ENCODE peak calls at places on chromosomes 11 and 22, in four cellular contexts. R, I, W and M are unnamed samples.

GRCh38 chr11:77873345-77873744 is 52.4 kb downstream of the AAMDC start:
- DNase-seq in I (no peak), W (no peak), R (no peak), M (no peak)

GRCh38 chr11:4641501-4641900 is 2.3 kb upstream of the OR51E1 start:
- DNase-seq in R (no peak), W (no peak), I (no peak), M (no peak)

GRCh38 chr11:6377902-6378694 is 12.2 kb upstream of the SMPD1 start:
- DNase-seq in R (no peak), I (no peak), W (no peak), M (no peak)

GRCh38 chr11:68406318-68407313 is 53.9 kb upstream of the PPP6R3 start:
- DNase-seq in R (no peak), I (no peak), W (no peak), M (peak; percentile 37)

GRCh38 chr22:37400719-37401118 is 26.6 kb downstream of the ELFN2 start:
- DNase-seq in R (no peak), W (no peak), I (no peak), M (no peak)

GRCh38 chr11:33734441-33735165 is 1.6 kb downstream of the CD59 start:
- DNase-seq in I (no peak), W (no peak), R (no peak), M (no peak)

GRCh38 chr11:13859986-13860385 is 102.5 kb upstream of the SPON1 start:
- DNase-seq in I (no peak), R (no peak), W (no peak), M (no peak)

GRCh38 chr11:117423046-117423575 is 95.5 kb downstream of the CEP164 start:
- DNase-seq in W (no peak), I (no peak), R (no peak), M (no peak)

GRCh38 chr11:8091671-8092070 is 10.7 kb downstream of the TUB start:
- DNase-seq in R (no peak), I (no peak), W (no peak), M (no peak)

GRCh38 chr11:28767574-28767973 is 659.4 kb downstream of the METTL15 start:
- DNase-seq in I (no peak), R (no peak), W (no peak), M (no peak)

GRCh38 chr22:26986051-26986881 is 328.9 kb downstream of the MIAT start:
- DNase-seq in W (no peak), R (no peak), I (no peak), M (no peak)

GRCh38 chr22:30267382-30268302 is 991 bp upstream of the OSM start:
- DNase-seq in W (no peak), R (no peak), I (no peak), M (no peak)

GRCh38 chr11:121249039-121249663 is 43.4 kb upstream of the SC5D start:
- DNase-seq in R (no peak), I (peak; percentile 7), W (peak; percentile 31), M (no peak)

GRCh38 chr11:61007383-61007970 is 36.0 kb downstream of the CD6 start:
- DNase-seq in W (no peak), R (no peak), I (peak; percentile 46), M (no peak)

GRCh38 chr22:43136255-43136654 is 6.9 kb downstream of the MCAT start:
- DNase-seq in R (no peak), W (peak; percentile 65), I (no peak), M (no peak)

GRCh38 chr11:127859941-127860354 is 727.4 kb downstream of the ETS1 start:
- DNase-seq in W (no peak), R (no peak), I (no peak), M (no peak)